ENCODE peak calls at places on chromosomes 11 and 22, in five cellular contexts. S, P, T, X and V are unnamed samples.

GRCh38 chr22:34761111-34761510 is 304.8 kb upstream of the ISX start:
- DNase-seq in P (no peak), S (no peak), X (peak; percentile 30), T (no peak), V (no peak)

GRCh38 chr22:32334640-32335365 is 22.9 kb upstream of the RFPL3 start:
- DNase-seq in T (no peak), P (peak; percentile 34), X (no peak), S (no peak), V (no peak)

GRCh38 chr22:44116755-44117684 is 63.7 kb upstream of the PARVG start:
- DNase-seq in P (no peak), X (no peak), S (no peak), T (no peak), V (no peak)

GRCh38 chr11:70483077-70483861 is 84.9 kb downstream of the CTTN start:
- DNase-seq in T (no peak), S (peak; percentile 72), X (no peak), P (no peak), V (peak; percentile 54)

GRCh38 chr11:134261626-134262488 is 8.5 kb downstream of the ACAD8 start:
- DNase-seq in P (peak; percentile 72), S (peak; percentile 57), T (no peak), X (peak; percentile 20), V (peak; percentile 14)

GRCh38 chr11:8810331-8811301 is 100.4 kb upstream of the AKIP1 start:
- DNase-seq in T (no peak), S (peak; percentile 53), P (peak; percentile 82), X (peak; percentile 63), V (no peak)

GRCh38 chr11:32391965-32392553 is 43.3 kb downstream of the WT1 start:
- DNase-seq in T (no peak), P (no peak), S (no peak), X (no peak), V (no peak)

GRCh38 chr11:7353100-7353499 is 101.4 kb downstream of the SYT9 start:
- DNase-seq in T (peak; percentile 7), X (peak; percentile 26), S (peak; percentile 21), P (peak; percentile 60), V (peak; percentile 29)

GRCh38 chr22:31561238-31561887 is 65.0 kb downstream of the SFI1 start:
- DNase-seq in X (peak; percentile 81), T (no peak), P (peak; percentile 89), S (peak; percentile 73), V (peak; percentile 59)

GRCh38 chr11:4443479-4443878 is 5.6 kb upstream of the OR52K2 start:
- DNase-seq in S (no peak), P (no peak), T (no peak), X (no peak), V (no peak)

GRCh38 chr11:123186291-123186690 is 8.8 kb downstream of the CLMP start:
- DNase-seq in P (no peak), S (no peak), T (no peak), X (no peak), V (no peak)

GRCh38 chr22:50727678-50728522 is 10.1 kb upstream of the ACR start:
- DNase-seq in P (no peak), X (no peak), T (no peak), S (no peak), V (no peak)

GRCh38 chr11:117313103-117313502 is 3.0 kb downstream of the BACE1 start:
- DNase-seq in P (no peak), S (no peak), X (no peak), T (no peak), V (no peak)

GRCh38 chr11:85718126-85718943 is 32.3 kb upstream of the CCDC89 start:
- DNase-seq in S (no peak), T (no peak), P (no peak), X (no peak), V (no peak)

GRCh38 chr22:44997060-44997459 is 12.7 kb downstream of the PHF21B start:
- DNase-seq in T (no peak), P (no peak), X (no peak), S (no peak), V (no peak)

GRCh38 chr11:28259177-28259843 is 151.1 kb downstream of the METTL15 start:
- DNase-seq in X (no peak), T (no peak), S (no peak), P (no peak), V (no peak)

GRCh38 chr22:36775589-36775965 is 342 bp downstream of the IFT27 start:
- DNase-seq in T (no peak), S (no peak), P (peak; percentile 61), X (no peak), V (no peak)

GRCh38 chr11:61828629-61829407 is 718 bp downstream of the FADS2 start:
- DNase-seq in X (no peak), P (peak; percentile 73), S (no peak), T (no peak), V (peak; percentile 75)

GRCh38 chr11:106879029-106879428 is 139.2 kb downstream of the GUCY1A2 start:
- DNase-seq in S (no peak), T (no peak), X (no peak), P (no peak), V (no peak)
- TF ChIP-seq HDAC2 in S (no peak), T (no peak), X (no peak), P (no peak), V (no peak)

GRCh38 chr11:64739871-64740270 is 4.1 kb downstream of the RASGRP2 start:
- DNase-seq in P (peak; percentile 49), S (no peak), T (no peak), X (no peak), V (no peak)

GRCh38 chr11:64741393-64742086 is 2.4 kb downstream of the RASGRP2 start:
- DNase-seq in T (no peak), S (no peak), P (peak; percentile 71), X (no peak), V (no peak)

GRCh38 chr11:64734786-64735761 is 8.9 kb downstream of the RASGRP2 start:
- DNase-seq in X (no peak), P (no peak), T (no peak), S (no peak), V (no peak)

GRCh38 chr11:64736654-64737053 is 7.3 kb downstream of the RASGRP2 start:
- DNase-seq in X (no peak), T (no peak), S (no peak), P (no peak), V (no peak)

GRCh38 chr11:64735860-64736259 is 8.1 kb downstream of the RASGRP2 start:
- DNase-seq in X (no peak), S (no peak), P (no peak), T (no peak), V (no peak)
- TF ChIP-seq HDAC2 in X (no peak), S (no peak), P (no peak), T (no peak), V (no peak)

GRCh38 chr11:132022718-132023117 is 652.3 kb downstream of the NTM start:
- DNase-seq in T (no peak), X (no peak), S (no peak), P (no peak), V (no peak)

GRCh38 chr11:132022285-132022684 is 651.9 kb downstream of the NTM start:
- DNase-seq in S (no peak), P (no peak), X (no peak), T (no peak), V (no peak)

GRCh38 chr11:132026746-132027145 is 656.3 kb downstream of the NTM start:
- DNase-seq in S (no peak), X (no peak), P (no peak), T (no peak), V (no peak)

GRCh38 chr11:132028380-132029240 is 658.2 kb downstream of the NTM start:
- DNase-seq in P (no peak), S (no peak), T (no peak), X (peak; percentile 16), V (no peak)

GRCh38 chr11:132024587-132025295 is 654.3 kb downstream of the NTM start:
- DNase-seq in X (no peak), S (no peak), P (no peak), T (peak; percentile 40), V (no peak)
- TF ChIP-seq HDAC2 in X (no peak), S (no peak), P (no peak), T (no peak), V (no peak)

GRCh38 chr11:12161137-12161536 is 50.7 kb downstream of the MICAL2 start:
- DNase-seq in P (no peak), X (no peak), T (no peak), S (no peak), V (no peak)

GRCh38 chr11:12163181-12163841 is 52.9 kb downstream of the MICAL2 start:
- DNase-seq in X (peak; percentile 40), T (no peak), P (no peak), S (no peak), V (peak; percentile 21)

GRCh38 chr11:12161603-12162350 is 51.4 kb downstream of the MICAL2 start:
- DNase-seq in X (no peak), T (no peak), S (no peak), P (no peak), V (no peak)

GRCh38 chr11:12164061-12165014 is 53.9 kb downstream of the MICAL2 start:
- DNase-seq in P (no peak), S (no peak), X (no peak), T (no peak), V (peak; percentile 46)

GRCh38 chr11:12162652-12163051 is 52.3 kb downstream of the MICAL2 start:
- DNase-seq in P (no peak), S (no peak), T (no peak), X (no peak), V (no peak)
- TF ChIP-seq HDAC2 in P (no peak), S (no peak), T (no peak), X (no peak), V (no peak)

GRCh38 chr11:93229876-93230275 is 32.1 kb upstream of the SLC36A4 start:
- DNase-seq in P (no peak), X (no peak), T (no peak), S (no peak), V (no peak)

GRCh38 chr11:93236741-93237675 is 39.2 kb upstream of the SLC36A4 start:
- DNase-seq in X (peak; percentile 55), T (no peak), P (no peak), S (peak; percentile 16), V (peak; percentile 7)

GRCh38 chr11:93238956-93239355 is 41.2 kb upstream of the SLC36A4 start:
- DNase-seq in P (no peak), T (no peak), S (no peak), X (no peak), V (no peak)

GRCh38 chr11:93234602-93235207 is 36.9 kb upstream of the SLC36A4 start:
- DNase-seq in X (peak; percentile 61), S (peak; percentile 51), P (peak; percentile 85), T (peak; percentile 42), V (peak; percentile 71)
- TF ChIP-seq HDAC2 in X (no peak), S (no peak), P (no peak), T (no peak), V (no peak)